ENCODE peak calls at places on chromosomes 16 and 17, in four cellular contexts. E is WTC11; L is B cell; G is CD4-positive, alpha-beta T cell. N is an unnamed sample.
A peak's percentile ranks its signal among the peaks of the same experiment; 100 is the strongest.

GRCh38 chr16:58176608-58177346 is 21.1 kb downstream of the CSNK2A2 start:
- DNase-seq in E (no peak), L (no peak), G (peak; percentile 16), N (no peak)

GRCh38 chr17:79872762-79873161 is 33.5 kb upstream of the CBX4 start:
- DNase-seq in E (no peak), L (no peak), G (no peak), N (no peak)

GRCh38 chr17:80891096-80892018 is 100.3 kb upstream of the CHMP6 start:
- DNase-seq in E (no peak), L (no peak), G (peak; percentile 76), N (no peak)

GRCh38 chr16:77402118-77402517 is 32.7 kb downstream of the ADAMTS18 start:
- DNase-seq in E (no peak), L (no peak), G (no peak), N (no peak)

GRCh38 chr17:63984651-63985386 is 12.1 kb upstream of the SCN4A start:
- DNase-seq in E (no peak), L (no peak), G (peak; percentile 69), N (no peak)

GRCh38 chr16:81127051-81127450 is 30.9 kb upstream of the GCSH start:
- DNase-seq in E (no peak), L (no peak), G (no peak), N (no peak)

GRCh38 chr17:79691931-79692330 is 38.8 kb upstream of the ENPP7 start:
- DNase-seq in E (no peak), L (no peak), G (no peak), N (no peak)

GRCh38 chr16:31504159-31504558 is 4.0 kb downstream of the RUSF1 start:
- DNase-seq in E (no peak), L (no peak), G (no peak), N (no peak)

GRCh38 chr17:61411114-61411943 is 11.7 kb downstream of the TBX2 start:
- DNase-seq in E (peak; percentile 61), L (peak; percentile 54), G (no peak), N (peak; percentile 65)

GRCh38 chr16:72261127-72261526 is 89.2 kb upstream of the PMFBP1 start:
- DNase-seq in E (no peak), L (no peak), G (no peak), N (no peak)

GRCh38 chr17:61235001-61235820 is 164.4 kb upstream of the TBX2 start:
- DNase-seq in E (no peak), L (no peak), G (no peak), N (no peak)

GRCh38 chr17:50620848-50621247 is 13.8 kb upstream of the ABCC3 start:
- DNase-seq in E (peak; percentile 75), L (no peak), G (no peak), N (no peak)

GRCh38 chr17:31115168-31115567 is 20.4 kb downstream of the NF1 start:
- DNase-seq in E (no peak), L (no peak), G (no peak), N (no peak)

GRCh38 chr17:52283872-52284271 is 125.4 kb upstream of the CA10 start:
- DNase-seq in E (no peak), L (no peak), G (no peak), N (no peak)

GRCh38 chr17:15513058-15513858 is 45.8 kb upstream of the CDRT4 start:
- DNase-seq in E (no peak), L (no peak), G (no peak), N (no peak)

GRCh38 chr17:79842656-79843474 is 3.6 kb upstream of the CBX4 start:
- DNase-seq in E (peak; percentile 22), L (peak; percentile 57), G (no peak), N (peak; percentile 24)

GRCh38 chr17:75742337-75742736 is 21.1 kb downstream of the ITGB4 start:
- DNase-seq in E (no peak), L (no peak), G (no peak), N (no peak)

DNA sequence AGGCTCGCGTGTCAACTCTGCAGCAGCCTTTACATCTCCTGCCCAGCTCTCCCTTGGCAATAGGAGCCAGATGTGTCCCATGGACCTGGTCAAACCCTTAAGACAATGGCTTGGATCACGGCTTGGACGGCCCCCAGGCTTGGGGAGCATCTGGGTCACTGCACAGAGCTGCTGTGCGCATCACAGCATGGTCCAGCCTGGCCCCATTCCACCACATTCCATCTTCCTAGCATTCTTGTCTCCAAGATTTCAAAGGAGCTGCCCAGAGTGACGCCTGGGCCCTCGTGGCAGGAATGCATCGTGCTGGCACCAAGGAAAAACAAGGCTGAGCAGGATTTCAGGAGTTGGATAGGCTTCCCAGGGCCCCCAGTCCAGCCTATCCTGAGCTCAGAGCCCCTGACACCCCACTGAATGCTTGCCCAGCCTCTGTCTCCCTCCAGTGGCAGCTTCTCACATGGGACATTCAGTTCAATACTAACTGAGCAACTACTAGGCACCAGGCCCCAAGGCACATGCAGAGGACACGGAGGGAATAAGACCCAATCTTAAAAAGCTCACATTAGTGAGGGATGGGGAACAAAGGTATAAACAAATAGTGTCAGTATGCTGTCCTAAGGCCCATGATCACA is 34.3 kb downstream of the TK2 start:
- DNase-seq in E (peak; percentile 31), L (no peak), G (no peak), N (no peak)
- TF ChIP-seq CTCF in E (peak; percentile 17), L (no peak), G (no peak), N (peak; percentile 39)

DNA sequence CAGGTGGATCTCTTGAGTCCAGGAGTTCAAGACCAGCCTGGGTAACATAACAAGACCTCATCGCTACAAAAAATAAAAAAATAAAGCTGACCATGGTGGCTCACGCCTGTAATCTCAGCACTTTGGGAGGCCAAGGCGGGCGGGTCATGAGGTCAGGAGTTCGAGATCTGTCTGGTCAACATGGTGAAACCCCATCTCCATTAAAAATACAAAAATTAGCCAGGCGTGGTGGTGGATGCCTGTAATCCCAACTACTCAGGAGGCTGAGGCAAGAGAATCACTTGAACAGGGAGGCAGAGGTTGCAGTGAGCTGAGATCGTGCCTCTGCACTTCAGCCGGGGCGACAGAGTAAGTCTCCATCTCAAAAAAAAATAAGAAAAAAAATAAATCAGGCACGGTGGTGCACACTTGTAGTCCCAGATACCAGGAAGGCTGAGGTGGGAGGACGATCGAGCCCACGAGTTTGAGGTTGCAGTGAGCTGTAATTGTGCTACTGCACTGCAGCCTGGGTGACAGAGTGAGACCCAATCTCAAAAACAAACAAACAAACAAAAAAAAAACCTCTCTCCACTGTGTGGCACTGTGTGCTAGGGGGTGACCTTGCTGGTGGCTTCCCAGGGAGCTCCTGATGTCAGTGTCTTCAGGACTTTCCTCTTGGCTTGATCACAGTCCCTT is 19.8 kb upstream of the MAPK3 start:
- DNase-seq in E (no peak), L (peak; percentile 34), G (peak; percentile 9), N (no peak)
- TF ChIP-seq CTCF in E (no peak), L (peak; percentile 40), G (peak; percentile 28), N (no peak)

GRCh38 chr17:44123356-44124117 is at the start of gene HDAC5:
- DNase-seq in E (peak; percentile 95), L (peak; percentile 95), G (peak; percentile 94), N (peak; percentile 89)
- TF ChIP-seq CTCF in E (no peak), L (peak; percentile 76), G (peak; percentile 66), N (peak; percentile 68)

GRCh38 chr17:21058098-21058893 is 15.5 kb upstream of the USP22 start:
- DNase-seq in E (no peak), L (no peak), G (no peak), N (no peak)
- TF ChIP-seq CTCF in E (no peak), L (no peak), G (no peak), N (no peak)

GRCh38 chr16:24834459-24835335 is 11.1 kb upstream of the SLC5A11 start:
- DNase-seq in E (peak; percentile 52), L (no peak), G (no peak), N (no peak)
- TF ChIP-seq CTCF in E (no peak), L (no peak), G (no peak), N (peak; percentile 61)

GRCh38 chr17:73769480-73769879 is 125.2 kb upstream of the SDK2 start:
- DNase-seq in E (no peak), L (no peak), G (no peak), N (no peak)
- TF ChIP-seq CTCF in E (no peak), L (no peak), G (no peak), N (no peak)

GRCh38 chr17:44898768-44899073 is 524 bp downstream of the EFTUD2 start:
- DNase-seq in E (no peak), L (no peak), G (no peak), N (no peak)

GRCh38 chr17:44889003-44889402 is 10.2 kb downstream of the EFTUD2 start:
- DNase-seq in E (no peak), L (no peak), G (no peak), N (no peak)

GRCh38 chr17:44892250-44892649 is 7.0 kb downstream of the EFTUD2 start:
- DNase-seq in E (no peak), L (no peak), G (no peak), N (no peak)

GRCh38 chr17:44899074-44899782 is at the start of gene EFTUD2:
- DNase-seq in E (peak; percentile 89), L (peak; percentile 96), G (peak; percentile 91), N (peak; percentile 93)

DNA sequence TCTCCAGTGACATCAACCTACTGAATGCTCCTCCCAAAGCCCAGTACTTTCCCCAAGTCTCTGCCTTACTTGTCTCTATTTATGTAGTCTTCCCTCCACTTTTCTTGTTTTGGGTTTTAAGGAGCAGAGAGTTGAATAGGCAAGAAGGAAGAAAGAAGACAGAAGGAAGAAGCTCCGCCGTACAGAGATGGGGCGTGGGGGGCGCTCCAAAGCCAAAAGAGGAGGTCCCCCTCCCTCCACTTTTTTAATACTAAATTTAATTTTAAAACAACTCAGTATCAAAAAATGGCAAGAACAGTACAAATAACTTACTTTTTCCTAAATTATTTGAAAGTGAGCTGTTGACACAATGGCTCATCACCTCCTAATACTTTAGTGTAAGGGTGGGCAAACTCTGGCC is 4.6 kb downstream of the EFTUD2 start:
- DNase-seq in E (no peak), L (no peak), G (no peak), N (no peak)
- TF ChIP-seq CTCF in E (peak; percentile 35), L (no peak), G (no peak), N (no peak)

DNA sequence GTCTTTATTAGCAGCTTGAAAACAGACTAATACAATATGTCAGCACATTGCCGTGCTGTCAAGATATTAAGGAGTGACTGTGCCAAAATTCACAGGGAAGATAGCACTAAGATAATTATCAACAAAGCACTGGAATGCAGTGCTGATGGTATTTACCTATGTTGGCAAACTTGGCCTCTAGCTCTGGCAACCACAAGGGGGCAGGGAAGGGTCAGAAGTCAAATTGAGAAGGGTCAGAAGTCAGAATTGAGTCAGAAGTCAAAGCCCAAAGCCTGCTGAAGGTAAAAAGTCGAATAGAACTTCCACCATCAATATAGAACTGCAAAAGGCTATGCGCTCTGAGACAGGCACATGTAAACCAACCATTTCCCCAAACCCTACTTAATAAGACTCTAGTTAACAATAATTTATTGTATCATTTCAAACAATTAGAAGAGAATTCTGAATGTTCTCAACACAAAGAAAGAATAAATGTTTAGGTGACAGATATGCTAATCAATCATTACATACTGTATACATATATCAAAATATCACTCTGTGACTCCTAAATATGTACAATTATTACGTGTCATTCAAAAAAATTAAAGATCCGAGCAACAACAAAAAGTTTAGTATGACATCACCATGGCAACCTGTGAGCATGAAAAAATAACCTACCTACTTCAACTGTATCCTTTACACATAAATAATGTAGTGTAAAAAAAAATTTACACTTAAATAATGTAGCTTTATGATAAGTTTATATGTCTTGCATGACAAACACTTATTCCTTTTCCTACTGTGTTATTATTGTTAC is 916.1 kb downstream of the KCNJ2 start:
- DNase-seq in E (peak; percentile 70), L (no peak), G (no peak), N (peak; percentile 36)
- TF ChIP-seq CTCF in E (peak; percentile 63), L (no peak), G (no peak), N (peak; percentile 56)

N was measured in neural crest cell.